ENCODE peak calls at places on chromosomes 2 and 18, in five cellular contexts. N, Y, S, U and R are unnamed samples.

GRCh38 chr2:205372141-205372540 is 310.2 kb upstream of the NRP2 start:
- DNase-seq in U (no peak), S (no peak), Y (no peak), N (no peak), R (no peak)

GRCh38 chr18:35407871-35408481 is 30.8 kb upstream of the ZNF396 start:
- DNase-seq in N (peak; percentile 80), S (no peak), Y (peak; percentile 14), U (peak; percentile 29), R (no peak)

GRCh38 chr18:23629444-23629946 is 33.2 kb downstream of the ANKRD29 start:
- DNase-seq in U (peak; percentile 27), Y (no peak), S (no peak), N (no peak), R (no peak)

GRCh38 chr18:5958822-5959221 is 63.5 kb upstream of the TMEM200C start:
- DNase-seq in N (no peak), U (no peak), S (no peak), Y (no peak), R (no peak)

GRCh38 chr2:199865905-199866304 is 14.9 kb upstream of the FTCDNL1 start:
- DNase-seq in Y (no peak), S (no peak), N (no peak), U (no peak), R (no peak)

GRCh38 chr18:69680128-69680527 is 267.5 kb downstream of the CD226 start:
- DNase-seq in S (no peak), U (no peak), N (no peak), Y (no peak), R (no peak)

GRCh38 chr2:113858764-113859163 is 31.1 kb upstream of the ACTR3 start:
- DNase-seq in S (no peak), U (no peak), Y (no peak), N (no peak), R (no peak)

GRCh38 chr18:2884706-2885285 is 38.0 kb downstream of the EMILIN2 start:
- DNase-seq in S (no peak), U (no peak), N (no peak), Y (no peak), R (no peak)

GRCh38 chr2:223460774-223461211 is 141.4 kb downstream of the SCG2 start:
- DNase-seq in Y (no peak), S (no peak), U (no peak), N (no peak), R (no peak)

GRCh38 chr2:177748360-177748759 is 324.2 kb downstream of the PDE11A start:
- DNase-seq in Y (no peak), U (no peak), S (no peak), N (no peak), R (no peak)

GRCh38 chr18:55113800-55114199 is 154.5 kb upstream of the CCDC68 start:
- DNase-seq in Y (no peak), U (no peak), S (no peak), N (no peak), R (no peak)

GRCh38 chr2:8520791-8521344 is 161.0 kb upstream of the ID2 start:
- DNase-seq in S (peak; percentile 44), N (no peak), Y (no peak), U (no peak), R (no peak)
- H3K27ac ChIP-seq in S (no peak overlapping the region), N (no peak overlapping the region), Y (no peak overlapping the region), U (no peak overlapping the region), R (no peak overlapping the region)

GRCh38 chr2:219443697-219444023 is 9.0 kb downstream of the SPEG start:
- DNase-seq in N (no peak), Y (no peak), U (no peak), S (no peak), R (no peak)

GRCh38 chr2:219440388-219441256 is 6.0 kb downstream of the SPEG start:
- DNase-seq in Y (no peak), N (no peak), U (no peak), S (no peak), R (no peak)

GRCh38 chr2:219443016-219443696 is 8.5 kb downstream of the SPEG start:
- DNase-seq in Y (no peak), U (no peak), S (no peak), N (no peak), R (no peak)

GRCh38 chr2:219441451-219442205 is 7.0 kb downstream of the SPEG start:
- DNase-seq in U (peak; percentile 55), S (peak; percentile 78), N (peak; percentile 77), Y (no peak), R (no peak)

DNA sequence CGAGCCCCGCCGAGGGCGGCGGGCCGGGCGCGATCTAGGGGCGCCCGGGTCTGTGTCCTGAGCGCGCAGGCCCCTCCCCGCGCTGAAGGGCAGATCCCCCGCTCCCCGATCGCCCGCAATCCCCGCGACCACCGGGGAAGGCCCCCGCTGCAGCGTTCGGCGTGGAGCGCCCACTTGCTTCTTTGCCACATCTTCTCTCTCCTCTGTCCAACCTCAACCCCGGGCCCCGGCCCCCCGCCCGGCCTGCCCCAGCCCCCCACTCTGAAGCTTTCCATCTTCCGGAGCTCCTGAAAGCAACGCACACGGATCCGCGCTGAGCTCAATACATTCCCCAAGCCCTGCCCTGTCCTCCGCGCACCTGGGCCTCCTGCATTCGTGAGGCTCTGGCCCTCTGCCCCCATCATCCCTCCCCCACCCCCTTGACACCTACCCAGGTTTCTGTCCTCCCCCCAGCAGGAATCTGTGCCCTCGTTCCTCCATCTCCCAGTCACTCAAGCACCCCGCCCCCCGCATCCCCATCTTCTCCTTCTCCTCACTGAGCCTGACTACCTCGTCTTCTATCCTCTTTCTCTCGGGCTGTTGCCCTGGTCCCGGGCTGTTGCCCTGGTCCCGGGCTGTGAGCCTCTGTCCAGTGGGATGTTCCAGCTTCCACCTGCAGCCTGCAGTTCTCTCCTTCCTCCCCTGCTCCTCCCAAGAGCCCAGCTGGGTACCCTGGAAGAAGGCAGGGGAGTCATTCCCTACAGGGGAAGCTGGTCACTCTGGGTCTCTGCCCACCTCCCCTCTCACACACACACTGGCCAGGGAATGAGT is 7.8 kb downstream of the SPEG start:
- DNase-seq in S (no peak), N (peak; percentile 59), Y (no peak), U (no peak), R (no peak)
- H3K4me1 ChIP-seq in S (peaks cover 2% of the 10 kb centered on the region), N (peaks cover 15% of the 10 kb centered on the region), Y (peaks cover 26% of the 10 kb centered on the region), U (no peaks in the 10 kb centered on the region), R (peaks cover 10% of the 10 kb centered on the region)

GRCh38 chr2:15790838-15791237 is 149.5 kb upstream of the MYCN start:
- DNase-seq in Y (no peak), U (no peak), N (no peak), S (no peak), R (no peak)
- H3K4me3 ChIP-seq in Y (no peak overlapping the region), U (no peak overlapping the region), N (no peak overlapping the region), S (no peak overlapping the region), R (no peak overlapping the region)

GRCh38 chr2:30135541-30135940 is 11.3 kb upstream of the YPEL5 start:
- DNase-seq in N (no peak), Y (no peak), U (no peak), S (no peak), R (no peak)

GRCh38 chr2:30141136-30141535 is 5.7 kb upstream of the YPEL5 start:
- DNase-seq in Y (no peak), N (no peak), S (no peak), U (no peak), R (no peak)

GRCh38 chr2:30139131-30139870 is 7.5 kb upstream of the YPEL5 start:
- DNase-seq in U (peak; percentile 10), Y (no peak), N (no peak), S (no peak), R (no peak)

GRCh38 chr2:30134582-30134981 is 12.2 kb upstream of the YPEL5 start:
- DNase-seq in S (no peak), Y (no peak), U (no peak), N (no peak), R (no peak)

DNA sequence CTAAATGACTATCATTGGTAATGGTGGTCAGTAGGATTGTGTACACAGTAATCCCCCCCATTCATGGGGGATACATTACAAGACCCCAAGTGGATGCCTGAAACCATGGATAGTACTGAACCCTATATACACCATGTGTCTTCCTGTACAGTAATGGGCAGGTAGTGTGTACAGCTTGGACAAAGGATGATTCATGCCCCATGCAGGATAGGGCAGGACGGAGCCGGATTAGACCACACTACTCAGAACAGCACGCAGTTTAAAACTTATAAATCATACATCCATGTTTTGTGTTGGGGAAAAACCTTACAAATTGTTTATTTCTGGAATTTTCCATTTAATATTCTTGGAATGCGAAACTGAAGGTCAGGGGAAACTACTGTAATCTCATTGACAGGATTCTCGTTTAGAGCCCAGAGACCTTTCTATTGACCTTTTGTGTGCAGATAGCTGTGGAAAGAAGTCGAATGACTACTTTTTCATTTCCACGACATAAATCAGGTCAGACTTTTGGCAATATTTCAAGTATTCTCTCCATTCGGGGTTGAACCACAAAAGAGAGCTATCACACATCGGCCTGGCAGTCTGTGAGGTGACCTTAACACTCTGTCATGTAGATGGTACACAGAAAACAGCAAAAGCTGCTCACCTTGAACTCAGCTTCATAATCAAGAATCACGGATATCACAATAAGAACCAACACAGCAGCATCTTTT is 9.9 kb upstream of the YPEL5 start:
- DNase-seq in S (no peak), U (no peak), N (no peak), Y (no peak), R (no peak)
- H3K27ac ChIP-seq in S (no peak overlapping the region), U (no peak overlapping the region), N (no peak overlapping the region), Y (no peak overlapping the region), R (no peak overlapping the region)

GRCh38 chr2:101725038-101725437 is 27.5 kb downstream of the MAP4K4 start:
- DNase-seq in S (no peak), Y (no peak), U (no peak), N (no peak), R (no peak)

GRCh38 chr2:101722878-101723277 is 25.4 kb downstream of the MAP4K4 start:
- DNase-seq in S (no peak), U (no peak), Y (no peak), N (no peak), R (no peak)

GRCh38 chr2:101724113-101724450 is 26.6 kb downstream of the MAP4K4 start:
- DNase-seq in Y (no peak), U (no peak), S (no peak), N (no peak), R (no peak)

GRCh38 chr2:101723366-101724112 is 26.0 kb downstream of the MAP4K4 start:
- DNase-seq in S (no peak), U (no peak), N (no peak), Y (no peak), R (no peak)

DNA sequence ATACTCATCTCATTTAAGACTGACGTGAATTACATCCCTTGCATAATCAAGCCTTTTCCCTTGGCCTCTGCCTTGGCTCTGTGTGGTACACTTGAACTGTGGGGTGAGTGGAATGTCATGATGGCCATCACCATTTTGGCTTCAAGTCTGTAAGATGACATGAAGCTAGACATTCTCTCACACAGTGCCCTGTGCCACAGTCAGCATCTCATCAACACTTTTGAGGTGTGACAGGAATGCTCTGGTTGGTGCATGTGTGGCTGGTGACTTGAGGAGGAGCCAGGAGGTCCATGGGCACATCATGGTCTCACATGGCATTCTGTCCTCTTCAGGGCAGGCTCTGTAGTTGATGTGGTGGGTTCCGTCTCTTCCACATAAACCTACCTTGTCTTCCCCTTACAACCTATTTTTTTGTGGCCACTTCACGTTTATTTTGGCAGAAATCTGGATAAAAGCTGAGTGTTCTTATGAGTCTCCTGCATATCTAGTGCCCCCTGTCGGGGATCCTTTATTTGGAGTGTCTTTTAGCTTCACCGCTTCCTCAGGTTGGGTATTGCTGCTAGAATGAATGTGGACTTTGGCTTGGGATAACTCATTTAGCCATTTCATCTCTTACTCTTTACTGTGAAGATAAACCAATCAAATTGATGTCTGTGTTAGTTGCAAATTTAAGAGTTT is 28.1 kb downstream of the MAP4K4 start:
- DNase-seq in N (peak; percentile 41), S (peak; percentile 60), U (no peak), Y (no peak), R (no peak)
- H3K4me1 ChIP-seq in N (peaks cover 5% of the 10 kb centered on the region), S (peaks cover 16% of the 10 kb centered on the region), U (no peaks in the 10 kb centered on the region), Y (peaks cover 11% of the 10 kb centered on the region), R (peaks cover 2% of the 10 kb centered on the region)